ENCODE peak calls at places on chromosomes 16 and 17, in eight cellular contexts. M, I, Y, F, C, N, Z and S are unnamed samples.
A peak's percentile ranks its signal among the peaks of the same experiment; 100 is the strongest.

GRCh38 chr17:34826332-34826731 is 134.9 kb downstream of the CCT6B start:
- DNase-seq in I (peak; percentile 58), N (peak; percentile 59), M (no peak), C (no peak), Z (no peak), F (no peak), Y (no peak), S (no peak)

GRCh38 chr16:49857423-49858181 is 1.7 kb upstream of the ZNF423 start:
- DNase-seq in C (peak; percentile 60), N (peak; percentile 75), F (peak; percentile 48), I (peak; percentile 12), Z (peak; percentile 85), M (peak; percentile 69), Y (peak; percentile 73), S (no peak)

GRCh38 chr17:49021095-49021767 is 24.0 kb downstream of the IGF2BP1 start:
- DNase-seq in I (no peak), F (peak; percentile 35), Y (no peak), M (no peak), C (no peak), N (no peak), Z (no peak), S (no peak)

GRCh38 chr17:64009571-64010402 is 10.6 kb downstream of the ICAM2 start:
- DNase-seq in M (peak; percentile 27), F (no peak), Z (peak; percentile 10), I (no peak), Y (no peak), C (no peak), N (no peak), S (no peak)

GRCh38 chr17:7842380-7842949 is 8.4 kb downstream of the KDM6B start:
- DNase-seq in M (peak; percentile 90), F (peak; percentile 97), I (peak; percentile 68), Z (no peak), N (peak; percentile 90), Y (peak; percentile 73), C (peak; percentile 78), S (no peak)

GRCh38 chr17:2303278-2304188 is at the start of the genes SMG6 and SRR:
- DNase-seq in M (peak; percentile 86), Z (peak; percentile 95), Y (peak; percentile 91), N (peak; percentile 92), F (peak; percentile 82), I (peak; percentile 91), C (peak; percentile 95), S (peak; percentile 97)

GRCh38 chr16:69564845-69565610 is 738 bp upstream of the NFAT5 start:
- DNase-seq in F (peak; percentile 13), Y (peak; percentile 16), I (no peak), N (no peak), Z (no peak), M (peak; percentile 11), C (no peak), S (no peak)

GRCh38 chr16:67181346-67181745 is 2.4 kb downstream of the MATCAP1 start:
- DNase-seq in I (no peak), Y (no peak), M (peak; percentile 91), Z (no peak), N (no peak), F (peak; percentile 84), C (no peak), S (no peak)

GRCh38 chr16:23128056-23128455 is 21.2 kb downstream of the USP31 start:
- DNase-seq in C (no peak), I (no peak), F (no peak), Z (no peak), M (no peak), Y (no peak), N (no peak), S (no peak)

GRCh38 chr16:29947897-29948296 is 14.0 kb upstream of the TMEM219 start:
- DNase-seq in N (no peak), M (no peak), Z (no peak), I (no peak), C (no peak), F (no peak), Y (no peak), S (no peak)

GRCh38 chr16:29940656-29941055 is 14.6 kb upstream of the KCTD13 start:
- DNase-seq in Z (no peak), N (no peak), C (no peak), F (no peak), M (peak; percentile 60), Y (no peak), I (no peak), S (no peak)

DNA sequence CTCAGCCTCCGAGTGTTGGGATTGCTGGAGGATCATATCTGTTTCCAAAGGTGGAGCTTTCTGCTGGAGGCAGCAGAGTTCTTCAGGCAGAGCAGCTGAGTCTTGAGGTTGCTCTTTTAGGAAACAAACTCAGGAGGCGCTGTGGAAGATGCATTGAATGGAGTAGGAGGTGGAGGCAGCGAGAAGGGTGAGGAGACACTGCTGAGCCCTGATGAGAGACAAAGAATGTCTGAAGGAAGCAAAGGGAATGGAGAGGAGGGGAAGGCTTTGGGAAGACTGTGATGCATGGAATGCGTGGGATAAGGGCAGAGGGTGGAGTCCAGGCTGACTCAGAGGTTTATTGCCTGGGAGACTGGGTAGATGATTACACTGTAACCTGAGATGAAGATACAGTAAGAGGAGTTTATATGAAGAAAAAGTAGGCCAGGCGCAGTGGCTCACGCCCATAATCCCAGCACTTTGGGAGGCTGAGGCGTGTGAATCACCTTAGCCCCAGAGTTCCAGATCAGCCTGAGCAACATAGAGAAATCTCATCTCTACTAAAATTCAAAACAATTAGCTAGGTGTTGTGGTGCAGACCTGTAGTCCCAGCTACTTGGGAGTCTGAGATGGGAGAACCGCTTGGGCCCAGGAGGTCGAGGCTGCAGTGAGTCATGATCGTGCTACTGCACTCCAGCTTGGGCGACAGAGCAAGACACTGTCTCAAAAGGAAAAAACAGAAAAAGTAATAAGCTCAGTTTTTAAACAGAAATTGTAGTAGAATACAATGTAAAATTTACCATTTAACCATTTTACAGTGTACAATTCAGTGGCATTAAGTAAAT is 17.8 kb upstream of the TMEM219 start:
- DNase-seq in N (peak; percentile 99), M (peak; percentile 98), Y (peak; percentile 81), F (peak; percentile 99), I (peak; percentile 92), Z (no peak), C (no peak), S (peak; percentile 88)
- TF ChIP-seq CTCF in N (peak; percentile 64), M (peak; percentile 52), Y (no peak), F (peak; percentile 36), I (peak; percentile 69), Z (no peak), C (no peak), S (peak; percentile 56)

GRCh38 chr16:9092282-9092962 is 978 bp downstream of the HAPSTR1 start:
- DNase-seq in F (no peak), I (peak; percentile 48), M (no peak), Y (peak; percentile 63), N (peak; percentile 18), C (peak; percentile 62), Z (peak; percentile 73), S (no peak)
- TF ChIP-seq CTCF in F (no peak), I (no peak), M (no peak), Y (no peak), N (peak; percentile 22), C (no peak), Z (no peak), S (peak; percentile 27)

GRCh38 chr16:48115299-48115698 is 40.5 kb downstream of the ABCC12 start:
- DNase-seq in M (no peak), F (no peak), C (no peak), N (no peak), Z (no peak), I (no peak), Y (no peak), S (no peak)

GRCh38 chr16:48112603-48113400 is 43.0 kb downstream of the ABCC12 start:
- DNase-seq in Y (no peak), M (no peak), Z (no peak), N (no peak), I (no peak), F (no peak), C (peak; percentile 46), S (no peak)

GRCh38 chr16:48110982-48111381 is 44.8 kb downstream of the ABCC12 start:
- DNase-seq in Z (no peak), F (no peak), C (no peak), I (no peak), N (no peak), Y (no peak), M (no peak), S (no peak)

GRCh38 chr16:48114410-48114809 is 41.4 kb downstream of the ABCC12 start:
- DNase-seq in N (no peak), C (no peak), Y (no peak), Z (no peak), M (no peak), I (no peak), F (no peak), S (no peak)

GRCh38 chr16:48113471-48113870 is 42.3 kb downstream of the ABCC12 start:
- DNase-seq in C (no peak), N (peak; percentile 53), Y (peak; percentile 2), M (no peak), I (peak; percentile 19), Z (no peak), F (no peak), S (no peak)
- TF ChIP-seq CTCF in C (no peak), N (peak; percentile 31), Y (no peak), M (no peak), I (peak; percentile 61), Z (peak; percentile 25), F (no peak), S (no peak)

GRCh38 chr16:87817910-87818309 is 51.4 kb downstream of the SLC7A5 start:
- DNase-seq in M (no peak), N (no peak), F (no peak), Z (no peak), Y (no peak), C (no peak), I (no peak), S (no peak)

GRCh38 chr16:87812200-87812656 is 46.4 kb upstream of the KLHDC4 start:
- DNase-seq in Y (no peak), Z (no peak), F (no peak), N (no peak), C (no peak), M (no peak), I (no peak), S (no peak)

GRCh38 chr16:87816507-87817100 is 50.8 kb upstream of the KLHDC4 start:
- DNase-seq in N (no peak), Z (no peak), C (no peak), F (no peak), M (no peak), I (no peak), Y (no peak), S (no peak)

GRCh38 chr16:87818533-87819161 is 50.7 kb downstream of the SLC7A5 start:
- DNase-seq in Z (no peak), N (no peak), F (no peak), M (no peak), C (no peak), Y (no peak), I (no peak), S (no peak)

DNA sequence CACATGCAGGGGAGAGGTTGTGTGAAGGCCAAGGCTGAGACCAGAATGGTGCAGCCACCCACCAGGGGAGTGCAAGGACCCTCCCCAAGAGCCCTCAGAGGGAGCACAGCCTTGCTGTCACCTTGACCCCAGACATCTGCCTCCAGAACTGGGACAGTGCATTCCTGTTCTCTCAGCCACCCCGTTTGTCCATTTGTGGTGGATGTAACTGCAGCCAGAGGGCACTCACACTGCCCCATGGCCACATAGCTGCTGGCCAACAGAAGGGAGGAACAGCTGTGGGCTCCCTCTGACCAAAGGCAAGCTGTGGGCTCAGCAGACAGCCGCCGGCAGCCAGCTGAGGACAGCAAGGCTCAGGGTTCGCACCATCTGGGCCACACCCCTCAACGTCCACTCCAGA is 49.8 kb upstream of the KLHDC4 start:
- DNase-seq in C (no peak), I (no peak), N (no peak), Y (no peak), F (no peak), M (no peak), Z (no peak), S (no peak)
- TF ChIP-seq CTCF in C (no peak), I (no peak), N (no peak), Y (no peak), F (no peak), M (no peak), Z (no peak), S (no peak)